ENCODE peak calls at places on chromosomes 6 and 20, in ten cellular contexts. S, T, W, I, H, K, E, Y, V and M are unnamed samples.
A peak's percentile ranks its signal among the peaks of the same experiment; 100 is the strongest.

GRCh38 chr6:158311193-158311592 is 1.1 kb upstream of the TULP4 start:
- DNase-seq in K (no peak), V (no peak), I (no peak), H (no peak), Y (peak; percentile 23), W (no peak), T (no peak), E (no peak), S (no peak), M (no peak)

GRCh38 chr6:122069933-122070332 is 329.5 kb upstream of the HSF2 start:
- DNase-seq in T (no peak), H (peak; percentile 16), V (no peak), I (no peak), W (no peak), K (no peak), S (no peak), E (no peak), Y (no peak), M (no peak)

GRCh38 chr20:7285918-7286556 is 518.6 kb downstream of the BMP2 start:
- DNase-seq in T (peak; percentile 94), V (peak; percentile 71), I (peak; percentile 62), K (peak; percentile 88), Y (peak; percentile 86), W (peak; percentile 67), H (peak; percentile 62), E (peak; percentile 86), S (peak; percentile 83), M (peak; percentile 77)

GRCh38 chr6:145688493-145688905 is 46.8 kb downstream of the EPM2A start:
- DNase-seq in V (no peak), T (no peak), W (no peak), H (peak; percentile 71), Y (no peak), S (no peak), I (no peak), E (no peak), K (peak; percentile 71), M (no peak)

GRCh38 chr6:104166055-104166668 is 693.6 kb downstream of the HACE1 start:
- DNase-seq in T (no peak), H (no peak), V (no peak), Y (no peak), S (no peak), I (no peak), W (no peak), E (no peak), K (no peak), M (no peak)

GRCh38 chr6:170279977-170280688 is 10.7 kb downstream of the DLL1 start:
- DNase-seq in Y (no peak), W (peak; percentile 93), K (peak; percentile 17), I (peak; percentile 76), H (no peak), E (peak; percentile 64), T (peak; percentile 33), S (no peak), V (no peak), M (peak; percentile 94)

GRCh38 chr6:160005861-160006540 is 37.1 kb downstream of the IGF2R start:
- DNase-seq in W (peak; percentile 72), T (peak; percentile 78), I (peak; percentile 66), Y (no peak), H (peak; percentile 45), E (no peak), K (peak; percentile 26), S (no peak), V (no peak), M (peak; percentile 87)

GRCh38 chr6:137872071-137872470 is 5.0 kb downstream of the TNFAIP3 start:
- DNase-seq in I (no peak), S (no peak), W (no peak), Y (no peak), V (peak; percentile 51), H (no peak), K (peak; percentile 88), T (no peak), E (no peak), M (no peak)

GRCh38 chr6:33683051-33683571 is 28.4 kb downstream of the UQCC2 start:
- DNase-seq in I (no peak), S (no peak), H (no peak), T (no peak), W (no peak), K (no peak), Y (no peak), V (no peak), E (no peak), M (no peak)

GRCh38 chr6:29602564-29603361 is 17.8 kb downstream of the OR2H2 start:
- DNase-seq in I (no peak), S (no peak), W (no peak), E (no peak), T (peak; percentile 25), K (no peak), H (peak; percentile 6), V (no peak), Y (no peak), M (no peak)

GRCh38 chr6:170172825-170173231 is 118.0 kb downstream of the DLL1 start:
- DNase-seq in K (no peak), Y (no peak), W (peak; percentile 54), H (no peak), S (peak; percentile 58), E (peak; percentile 28), T (no peak), I (no peak), V (no peak), M (peak; percentile 57)

GRCh38 chr6:133955582-133956412 is 2.8 kb downstream of the TBPL1 start:
- DNase-seq in I (no peak), W (no peak), Y (no peak), V (no peak), E (no peak), H (no peak), T (no peak), S (no peak), K (no peak), M (no peak)
- H3K4me1 ChIP-seq in I (peaks cover 37% of the 10 kb centered on the region), W (peaks cover 26% of the 10 kb centered on the region), Y (no peaks in the 10 kb centered on the region), V (peaks cover 9% of the 10 kb centered on the region), E (peaks cover 17% of the 10 kb centered on the region), H (peaks cover 19% of the 10 kb centered on the region), T (no peaks in the 10 kb centered on the region), S (peaks cover 37% of the 10 kb centered on the region), K (peaks cover 28% of the 10 kb centered on the region), M (peaks cover 17% of the 10 kb centered on the region)

GRCh38 chr20:31717478-31717946 is 5.2 kb downstream of the BCL2L1 start:
- DNase-seq in E (no peak), S (no peak), K (no peak), W (no peak), T (no peak), I (no peak), Y (no peak), H (no peak), V (no peak), M (no peak)

GRCh38 chr20:31713312-31714049 is 9.2 kb downstream of the BCL2L1 start:
- DNase-seq in I (peak; percentile 88), Y (peak; percentile 85), S (peak; percentile 93), H (peak; percentile 87), W (peak; percentile 73), K (peak; percentile 78), E (peak; percentile 95), T (peak; percentile 93), V (peak; percentile 83), M (peak; percentile 94)

GRCh38 chr20:31716818-31717477 is 5.7 kb downstream of the BCL2L1 start:
- DNase-seq in Y (no peak), W (no peak), S (no peak), H (no peak), V (no peak), E (no peak), K (no peak), I (no peak), T (no peak), M (no peak)

GRCh38 chr20:31716351-31716750 is 6.3 kb downstream of the BCL2L1 start:
- DNase-seq in S (no peak), K (no peak), E (no peak), Y (no peak), H (no peak), V (peak; percentile 16), I (no peak), W (no peak), T (no peak), M (no peak)

GRCh38 chr20:31715766-31716165 is 6.9 kb downstream of the BCL2L1 start:
- DNase-seq in Y (no peak), V (no peak), W (no peak), E (no peak), K (no peak), T (no peak), S (no peak), I (no peak), H (no peak), M (no peak)
- H3K4me1 ChIP-seq in Y (peaks cover 81% of the 10 kb centered on the region), V (peaks cover 64% of the 10 kb centered on the region), W (peaks cover 96% of the 10 kb centered on the region), E (peaks cover 68% of the 10 kb centered on the region), K (peaks cover 78% of the 10 kb centered on the region), T (peaks cover 31% of the 10 kb centered on the region), S (peaks cover 97% of the 10 kb centered on the region), I (peaks cover 89% of the 10 kb centered on the region), H (peaks cover 73% of the 10 kb centered on the region), M (peaks cover 72% of the 10 kb centered on the region)

GRCh38 chr20:60131375-60131774 is 173.2 kb downstream of the CDH26 start:
- DNase-seq in V (no peak), T (no peak), K (no peak), I (no peak), E (peak; percentile 67), Y (no peak), S (no peak), W (no peak), H (no peak), M (no peak)

GRCh38 chr20:60136640-60137411 is 178.6 kb downstream of the CDH26 start:
- DNase-seq in T (no peak), S (no peak), V (no peak), E (no peak), Y (no peak), W (no peak), I (no peak), H (no peak), K (no peak), M (no peak)

GRCh38 chr20:60135276-60135675 is 177.1 kb downstream of the CDH26 start:
- DNase-seq in E (no peak), H (no peak), Y (no peak), W (no peak), V (no peak), S (no peak), T (no peak), K (no peak), I (no peak), M (no peak)

GRCh38 chr20:60132827-60133549 is 174.8 kb downstream of the CDH26 start:
- DNase-seq in E (no peak), W (no peak), K (no peak), S (no peak), V (no peak), I (no peak), T (no peak), H (no peak), Y (no peak), M (no peak)

GRCh38 chr20:60132162-60132826 is 174.1 kb downstream of the CDH26 start:
- DNase-seq in K (no peak), V (peak; percentile 18), H (no peak), I (no peak), Y (no peak), S (no peak), W (no peak), T (no peak), E (no peak), M (no peak)
- H3K4me1 ChIP-seq in K (no peaks in the 10 kb centered on the region), V (no peaks in the 10 kb centered on the region), H (no peaks in the 10 kb centered on the region), I (no peaks in the 10 kb centered on the region), Y (no peaks in the 10 kb centered on the region), S (no peaks in the 10 kb centered on the region), W (peaks cover 4% of the 10 kb centered on the region), T (no peaks in the 10 kb centered on the region), E (no peaks in the 10 kb centered on the region), M (no peaks in the 10 kb centered on the region)

DNA sequence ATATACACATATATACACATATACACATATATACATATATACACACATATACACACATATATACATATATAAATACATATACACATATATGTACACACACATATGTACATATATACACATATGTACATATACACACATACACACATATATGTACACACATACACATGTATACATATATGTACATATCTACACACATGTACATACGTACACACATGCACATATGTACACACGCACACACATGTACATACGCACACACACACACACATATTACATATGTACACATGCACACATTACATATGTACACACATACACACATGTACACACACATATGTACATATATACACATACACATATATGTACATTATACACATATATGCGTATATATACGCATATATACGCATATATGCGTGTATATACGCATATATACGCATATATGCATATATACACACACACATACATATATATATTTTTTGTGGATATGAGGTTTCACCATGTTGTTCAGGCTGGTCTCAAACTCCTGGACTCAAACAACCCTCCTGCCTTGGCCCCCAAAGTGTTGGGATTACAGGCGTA is 27.2 kb downstream of the SRC start:
- DNase-seq in W (peak; percentile 6), V (no peak), T (no peak), I (no peak), K (no peak), E (no peak), S (no peak), Y (no peak), H (no peak), M (no peak)
- H3K4me1 ChIP-seq in W (no peaks in the 10 kb centered on the region), V (peaks cover 13% of the 10 kb centered on the region), T (no peaks in the 10 kb centered on the region), I (no peaks in the 10 kb centered on the region), K (peaks cover under 1% of the 10 kb centered on the region), E (no peaks in the 10 kb centered on the region), S (peaks cover 6% of the 10 kb centered on the region), Y (no peaks in the 10 kb centered on the region), H (no peaks in the 10 kb centered on the region), M (no peaks in the 10 kb centered on the region)